ENCODE peak calls at places on chromosomes 7 and 10, in ten cellular contexts. W is K562, D is left ventricle myocardium inferior, U is transverse colon, Y is testis, E is tibial artery, Q is cardiac muscle cell, X is upper lobe of left lung, T is HepG2, F is astrocyte. N is an unnamed sample.

GRCh38 chr10:21499910-21500577 is 25.4 kb downstream of the SKIDA1 start:
- DNase-seq in E (no peak), Q (peak; percentile 64), Y (peak; percentile 43), W (no peak), F (no peak), X (peak; percentile 88), T (no peak), D (peak; percentile 31), U (no peak), N (no peak)

GRCh38 chr10:29861811-29862505 is 197.4 kb downstream of the JCAD start:
- DNase-seq in U (no peak), W (no peak), Q (no peak), T (no peak), E (no peak), F (peak; percentile 90), D (no peak), X (no peak), Y (no peak), N (no peak)

GRCh38 chr7:95213809-95214492 is 110.4 kb downstream of the PON1 start:
- DNase-seq in T (no peak), W (no peak), Q (no peak), D (peak; percentile 70), E (peak; percentile 78), X (no peak), U (no peak), F (peak; percentile 96), Y (peak; percentile 24), N (no peak)

GRCh38 chr10:109892087-109892486 is 31.2 kb downstream of the XPNPEP1 start:
- DNase-seq in F (peak; percentile 60), E (no peak), W (no peak), Y (no peak), D (no peak), T (no peak), X (no peak), U (no peak), Q (no peak), N (no peak)

GRCh38 chr10:88042162-88043100 is 179.0 kb downstream of the PTEN start:
- DNase-seq in Q (peak; percentile 46), Y (peak; percentile 41), T (no peak), E (peak; percentile 47), U (no peak), D (no peak), W (peak; percentile 9), F (peak; percentile 83), X (no peak), N (peak; percentile 59)

GRCh38 chr7:46191776-46192175 is 270.7 kb upstream of the IGFBP3 start:
- DNase-seq in T (no peak), Y (no peak), E (no peak), U (no peak), Q (no peak), D (no peak), W (no peak), F (peak; percentile 90), X (no peak), N (no peak)

GRCh38 chr7:153217032-153217431 is 457.5 kb downstream of the ACTR3B start:
- DNase-seq in U (no peak), F (no peak), X (no peak), W (no peak), E (no peak), D (no peak), Q (no peak), T (no peak), Y (no peak), N (no peak)

GRCh38 chr10:11663763-11664555 is 52.5 kb upstream of the USP6NL start:
- DNase-seq in Q (no peak), E (no peak), U (peak; percentile 75), F (no peak), X (no peak), D (no peak), Y (no peak), T (no peak), W (peak; percentile 7), N (no peak)

GRCh38 chr10:21753497-21754270 is 219.7 kb downstream of the MLLT10 start:
- DNase-seq in T (no peak), E (no peak), W (no peak), X (no peak), Q (no peak), Y (no peak), D (no peak), U (no peak), F (no peak), N (peak; percentile 19)

GRCh38 chr10:72065439-72066025 is 22.8 kb downstream of the SPOCK2 start:
- DNase-seq in D (no peak), Y (peak; percentile 89), F (peak; percentile 34), T (no peak), E (no peak), W (no peak), U (no peak), Q (no peak), X (no peak), N (no peak)

GRCh38 chr10:72068901-72069446 is 19.4 kb downstream of the SPOCK2 start:
- DNase-seq in F (no peak), Y (peak; percentile 97), W (no peak), T (peak; percentile 65), Q (no peak), U (no peak), D (no peak), X (no peak), E (no peak), N (peak; percentile 48)

GRCh38 chr10:72068126-72068765 is 20.1 kb downstream of the SPOCK2 start:
- DNase-seq in W (no peak), D (no peak), E (no peak), U (no peak), Y (no peak), X (peak; percentile 59), Q (no peak), F (no peak), T (no peak), N (no peak)

GRCh38 chr10:72067463-72068125 is 20.8 kb downstream of the SPOCK2 start:
- DNase-seq in U (no peak), D (no peak), T (no peak), Q (no peak), Y (no peak), F (no peak), W (no peak), X (no peak), E (no peak), N (no peak)

DNA sequence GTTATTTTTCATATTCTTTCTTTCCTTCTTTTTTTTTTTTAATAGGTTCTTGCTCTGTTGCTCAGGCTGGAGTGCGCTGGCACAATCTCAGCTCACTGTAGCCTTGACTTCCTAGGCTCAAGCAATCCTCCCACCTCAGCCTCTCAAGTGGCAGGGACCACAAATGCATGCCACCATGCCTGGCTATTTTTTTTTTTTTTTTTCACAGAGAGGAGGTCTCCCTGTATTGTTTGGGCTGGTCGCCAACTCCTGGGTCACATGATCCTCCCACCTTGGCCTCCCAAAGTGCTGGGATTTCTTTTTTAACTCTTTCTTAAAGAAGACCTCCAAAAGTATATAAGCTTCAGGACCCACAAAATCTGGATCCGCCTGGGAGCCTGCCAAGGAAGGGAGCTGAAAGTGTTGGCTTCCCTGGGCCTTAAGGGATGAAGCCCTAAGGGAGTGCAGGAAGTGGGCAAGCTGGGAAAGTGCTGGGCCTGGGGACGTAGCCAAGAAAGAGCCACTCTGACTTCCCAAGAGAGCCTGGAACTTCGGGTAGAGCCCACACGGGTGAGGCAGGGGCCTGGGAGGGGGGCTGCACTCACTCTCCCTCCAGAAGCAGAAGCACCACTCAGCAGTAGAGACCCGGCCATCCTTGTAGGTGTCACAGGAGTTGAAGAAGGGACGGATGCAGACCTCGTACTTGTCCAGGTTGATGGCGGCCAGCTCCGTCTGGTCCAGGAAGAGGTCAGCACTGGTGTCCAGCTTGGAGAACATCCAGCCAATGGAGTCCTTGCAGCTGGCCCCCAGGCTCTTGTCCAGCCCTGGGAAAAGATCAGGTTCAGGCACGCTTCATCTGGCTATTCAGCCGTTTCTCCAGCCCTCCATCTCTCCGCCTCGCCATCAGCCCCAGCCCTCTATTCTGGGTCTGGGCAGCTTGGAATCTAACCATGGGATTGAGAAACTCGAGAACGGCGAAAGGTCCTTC is 21.8 kb downstream of the SPOCK2 start:
- DNase-seq in F (no peak), E (no peak), W (no peak), D (peak; percentile 42), Q (no peak), Y (peak; percentile 72), T (no peak), X (no peak), U (no peak), N (no peak)
- H3K27ac ChIP-seq in F (no peak overlapping the region), E (no peak overlapping the region), W (no peak overlapping the region), D (no peak overlapping the region), Q (no peak overlapping the region), Y (peak overlapping the region; percentile 72), T (no peak overlapping the region), X (no peak overlapping the region), U (no peak overlapping the region), N (peak overlapping the region; percentile 96)

DNA sequence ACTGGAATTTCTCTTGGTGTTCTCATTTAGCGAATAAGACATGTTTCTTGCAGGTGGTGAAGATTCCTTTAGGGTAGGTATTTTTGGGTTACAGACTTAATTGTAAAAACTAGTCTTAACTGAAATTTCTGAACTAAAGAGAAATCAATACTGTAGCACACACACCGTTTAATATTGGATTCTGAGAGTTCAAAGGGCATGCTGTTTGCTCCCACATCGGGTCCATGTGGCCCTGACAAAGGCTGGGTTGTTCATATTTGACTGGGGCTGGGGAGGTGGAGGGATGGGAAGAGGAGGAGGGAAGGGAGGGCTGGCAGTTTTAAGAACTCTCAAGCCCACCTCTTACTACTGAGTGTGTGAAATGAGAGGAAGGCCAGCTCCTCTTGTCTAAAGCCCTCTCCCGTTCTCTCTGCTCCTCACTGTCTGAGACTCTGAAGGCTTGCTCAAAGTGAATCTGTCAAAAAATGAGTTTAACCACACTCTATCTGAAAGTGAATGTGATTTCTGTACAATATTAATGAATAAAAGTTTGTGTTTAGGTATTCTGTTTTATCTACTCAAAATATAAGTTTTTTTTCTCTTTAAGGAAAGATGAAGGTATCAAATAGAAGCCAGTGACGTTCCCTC is 40.0 kb upstream of the RHEB start:
- DNase-seq in F (no peak), W (no peak), E (no peak), Q (no peak), U (no peak), Y (no peak), T (peak; percentile 41), D (no peak), X (no peak), N (no peak)
- H3K36me3 ChIP-seq in F (peaks cover 24% of the 10 kb centered on the region), W (no peaks in the 10 kb centered on the region), E (peaks cover 90% of the 10 kb centered on the region), Q (peaks cover 61% of the 10 kb centered on the region), U (no peaks in the 10 kb centered on the region), Y (no peaks in the 10 kb centered on the region), T (no peaks in the 10 kb centered on the region), D (peaks cover 86% of the 10 kb centered on the region), X (peaks cover 75% of the 10 kb centered on the region), N (no peaks in the 10 kb centered on the region)

GRCh38 chr10:69449841-69450240 is 1.4 kb upstream of the TSPAN15 start:
- DNase-seq in U (peak; percentile 83), W (peak; percentile 54), D (no peak), T (peak; percentile 73), Q (peak; percentile 90), E (peak; percentile 64), Y (peak; percentile 68), F (no peak), X (no peak), N (peak; percentile 91)
- TF ChIP-seq CTCF in U (peak; percentile 62), W (peak; percentile 60), D (peak; percentile 76), T (peak; percentile 47), Q (peak; percentile 56), E (peak; percentile 47), Y (peak; percentile 58), F (peak; percentile 40), X (peak; percentile 74), N (peak; percentile 76)

DNA sequence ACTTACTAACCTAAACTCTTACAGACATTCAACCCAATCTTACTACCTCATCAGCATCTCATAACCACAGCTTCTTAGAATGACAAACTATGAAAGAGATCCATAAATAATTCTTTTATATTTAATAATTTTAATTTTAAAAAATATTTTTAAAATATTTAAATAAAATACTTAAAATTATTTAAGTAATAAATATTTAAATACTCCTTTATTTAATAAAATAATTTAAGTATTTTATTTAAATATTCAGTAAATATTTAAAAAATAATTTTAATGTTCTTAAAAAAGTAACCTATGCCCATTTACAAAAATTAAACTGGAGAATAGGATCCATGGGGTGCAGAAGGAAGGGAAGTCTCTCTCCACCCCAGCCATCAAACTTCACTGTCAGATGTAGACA is 627.3 kb upstream of the MGMT start:
- DNase-seq in W (no peak), F (no peak), X (no peak), U (no peak), Q (no peak), D (no peak), E (no peak), T (no peak), Y (no peak), N (no peak)
- H3K27ac ChIP-seq in W (no peak overlapping the region), F (no peak overlapping the region), X (no peak overlapping the region), U (no peak overlapping the region), Q (no peak overlapping the region), D (no peak overlapping the region), E (no peak overlapping the region), T (no peak overlapping the region), Y (no peak overlapping the region), N (no peak overlapping the region)

N was measured in WERI-Rb-1.